ENCODE peak calls at places on chromosomes 2 and 18, in five cellular contexts. One of them, this sample, is unnamed.

GRCh38 chr2:166984797-166985196 is 96.5 kb downstream of the XIRP2 start:
- DNase-seq in GM23338: no peak
- DNase-seq in NCI-H1417: no peak
- DNase-seq in NCI-H1105 treated with DMSO at 0.1 percent for 48 hours: no peak
- DNase-seq in amniotic epithelial cell: no peak
- DNase-seq in this sample: no peak

GRCh38 chr18:3511980-3512379 is 62.0 kb downstream of the TGIF1 start:
- DNase-seq in NCI-H1417: peak; percentile 50
- DNase-seq in GM23338: no peak
- DNase-seq in amniotic epithelial cell: peak; percentile 81
- DNase-seq in NCI-H1105 treated with DMSO at 0.1 percent for 48 hours: no peak
- DNase-seq in this sample: peak; percentile 82

GRCh38 chr2:32688511-32688910 is 60.7 kb downstream of the TTC27 start:
- DNase-seq in NCI-H1105 treated with DMSO at 0.1 percent for 48 hours: no peak
- DNase-seq in GM23338: no peak
- DNase-seq in amniotic epithelial cell: peak; percentile 85
- DNase-seq in NCI-H1417: no peak
- DNase-seq in this sample: peak; percentile 58

GRCh38 chr2:238425979-238426567 is 654 bp upstream of the ASB1 start:
- DNase-seq in GM23338: peak; percentile 55
- DNase-seq in amniotic epithelial cell: peak; percentile 71
- DNase-seq in NCI-H1105 treated with DMSO at 0.1 percent for 48 hours: peak; percentile 36
- DNase-seq in NCI-H1417: peak; percentile 89
- DNase-seq in this sample: peak; percentile 30

GRCh38 chr2:179265082-179265575 is 497 bp upstream of the SESTD1 start:
- DNase-seq in NCI-H1105 treated with DMSO at 0.1 percent for 48 hours: no peak
- DNase-seq in GM23338: no peak
- DNase-seq in NCI-H1417: no peak
- DNase-seq in amniotic epithelial cell: peak; percentile 64
- DNase-seq in this sample: peak; percentile 35

GRCh38 chr2:46487667-46488333 is 8.4 kb downstream of the TMEM247 start:
- DNase-seq in NCI-H1105 treated with DMSO at 0.1 percent for 48 hours: no peak
- DNase-seq in NCI-H1417: no peak
- DNase-seq in GM23338: peak; percentile 14
- DNase-seq in amniotic epithelial cell: peak; percentile 67
- DNase-seq in this sample: peak; percentile 84

GRCh38 chr18:50706199-50706598 is 113.6 kb downstream of the MRO start:
- DNase-seq in amniotic epithelial cell: no peak
- DNase-seq in NCI-H1417: peak; percentile 100
- DNase-seq in GM23338: no peak
- DNase-seq in NCI-H1105 treated with DMSO at 0.1 percent for 48 hours: peak; percentile 98
- DNase-seq in this sample: no peak

GRCh38 chr18:45785015-45785597 is 40.4 kb upstream of the SIGLEC15 start:
- DNase-seq in amniotic epithelial cell: no peak
- DNase-seq in GM23338: no peak
- DNase-seq in NCI-H1417: no peak
- DNase-seq in NCI-H1105 treated with DMSO at 0.1 percent for 48 hours: no peak
- DNase-seq in this sample: no peak

GRCh38 chr2:240435955-240436625 is 627 bp downstream of the GPC1 start:
- DNase-seq in GM23338: no peak
- DNase-seq in amniotic epithelial cell: peak; percentile 18
- DNase-seq in NCI-H1105 treated with DMSO at 0.1 percent for 48 hours: peak; percentile 7
- DNase-seq in NCI-H1417: peak; percentile 65
- DNase-seq in this sample: peak; percentile 33

GRCh38 chr2:30511122-30512083 is 64.4 kb downstream of the LCLAT1 start:
- DNase-seq in NCI-H1417: peak; percentile 73
- DNase-seq in GM23338: peak; percentile 11
- DNase-seq in amniotic epithelial cell: peak; percentile 82
- DNase-seq in NCI-H1105 treated with DMSO at 0.1 percent for 48 hours: peak; percentile 85
- DNase-seq in this sample: peak; percentile 94

This sample was measured in fibroblast of villous mesenchyme.